ENCODE peak calls at places on chromosomes 12 and 14, in eight cellular contexts. M is stomach; N is mammary epithelial cell; S is CD8-positive, alpha-beta T cell; P is H1; Y is sigmoid colon; B is lower lobe of right lung; O is effector memory CD4-positive, alpha-beta T cell. A is an unnamed sample.
A peak's percentile ranks its signal among the peaks of the same experiment; 100 is the strongest.

GRCh38 chr14:105226198-105226597 is 22.1 kb upstream of the BTBD6 start:
- DNase-seq in S (no peak), Y (no peak), N (no peak), B (no peak), P (no peak), M (no peak), O (no peak), A (no peak)

GRCh38 chr12:44381341-44381740 is 494.8 kb downstream of the NELL2 start:
- DNase-seq in S (no peak), O (no peak), M (no peak), B (no peak), P (no peak), N (no peak), Y (no peak), A (no peak)

GRCh38 chr14:105884808-105885281 is 358.5 kb downstream of the TMEM121 start:
- DNase-seq in M (peak; percentile 5), Y (peak; percentile 32), O (no peak), B (peak; percentile 11), N (no peak), S (no peak), P (no peak), A (no peak)

GRCh38 chr14:80926706-80927384 is 14.7 kb downstream of the CEP128 start:
- DNase-seq in O (no peak), S (no peak), P (no peak), B (no peak), M (no peak), Y (no peak), N (no peak), A (no peak)

GRCh38 chr12:62297321-62297720 is 37.1 kb downstream of the USP15 start:
- DNase-seq in B (no peak), S (no peak), P (no peak), N (no peak), M (no peak), O (no peak), Y (no peak), A (no peak)

GRCh38 chr12:6089041-6089823 is 35.2 kb downstream of the VWF start:
- DNase-seq in S (no peak), B (no peak), Y (peak; percentile 29), O (no peak), P (no peak), M (no peak), N (peak; percentile 91), A (no peak)

GRCh38 chr14:67331368-67332125 is 28.1 kb downstream of the ATP6V1D start:
- DNase-seq in B (no peak), Y (no peak), P (no peak), O (no peak), S (no peak), N (peak; percentile 71), M (no peak), A (no peak)

GRCh38 chr14:61602733-61603077 is 92.6 kb upstream of the HIF1A start:
- DNase-seq in M (no peak), B (no peak), P (no peak), Y (no peak), S (no peak), O (no peak), N (no peak), A (no peak)

GRCh38 chr12:117926391-117926899 is 42.3 kb downstream of the KSR2 start:
- DNase-seq in Y (no peak), O (no peak), B (no peak), M (no peak), S (no peak), N (no peak), P (no peak), A (no peak)

GRCh38 chr14:66351310-66351709 is 134.9 kb upstream of the CCDC196 start:
- DNase-seq in S (no peak), P (no peak), O (no peak), B (no peak), M (no peak), N (no peak), Y (no peak), A (no peak)

DNA sequence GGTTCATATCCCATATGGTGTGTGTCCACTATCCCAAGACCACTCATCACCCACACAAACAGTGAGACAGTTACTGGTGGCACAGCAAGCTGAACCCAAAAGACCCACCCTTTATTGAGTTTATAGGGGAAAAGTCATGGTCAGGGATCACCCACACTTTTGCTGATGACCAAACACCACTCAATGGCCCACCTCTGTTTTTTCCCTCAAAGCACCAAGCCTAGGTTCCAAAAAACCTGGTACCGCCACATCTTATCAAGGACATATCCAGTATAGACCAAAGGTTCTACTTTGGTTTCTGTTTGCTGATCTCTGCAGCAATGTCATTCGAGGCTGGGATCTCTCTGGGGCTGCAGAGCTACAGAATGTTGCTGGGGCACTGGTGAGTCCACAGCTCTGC is 19.7 kb upstream of the OR6S1 start:
- DNase-seq in O (no peak), M (no peak), Y (no peak), P (no peak), S (no peak), N (no peak), B (no peak), A (no peak)
- H3K27me3 ChIP-seq in O (peaks cover 4% of the 10 kb centered on the region), M (peaks cover 5% of the 10 kb centered on the region), Y (peaks cover 5% of the 10 kb centered on the region), P (peaks cover 12% of the 10 kb centered on the region), S (peaks cover 3% of the 10 kb centered on the region), N (no peaks in the 10 kb centered on the region), B (peaks cover 43% of the 10 kb centered on the region), A (peaks cover 47% of the 10 kb centered on the region)

DNA sequence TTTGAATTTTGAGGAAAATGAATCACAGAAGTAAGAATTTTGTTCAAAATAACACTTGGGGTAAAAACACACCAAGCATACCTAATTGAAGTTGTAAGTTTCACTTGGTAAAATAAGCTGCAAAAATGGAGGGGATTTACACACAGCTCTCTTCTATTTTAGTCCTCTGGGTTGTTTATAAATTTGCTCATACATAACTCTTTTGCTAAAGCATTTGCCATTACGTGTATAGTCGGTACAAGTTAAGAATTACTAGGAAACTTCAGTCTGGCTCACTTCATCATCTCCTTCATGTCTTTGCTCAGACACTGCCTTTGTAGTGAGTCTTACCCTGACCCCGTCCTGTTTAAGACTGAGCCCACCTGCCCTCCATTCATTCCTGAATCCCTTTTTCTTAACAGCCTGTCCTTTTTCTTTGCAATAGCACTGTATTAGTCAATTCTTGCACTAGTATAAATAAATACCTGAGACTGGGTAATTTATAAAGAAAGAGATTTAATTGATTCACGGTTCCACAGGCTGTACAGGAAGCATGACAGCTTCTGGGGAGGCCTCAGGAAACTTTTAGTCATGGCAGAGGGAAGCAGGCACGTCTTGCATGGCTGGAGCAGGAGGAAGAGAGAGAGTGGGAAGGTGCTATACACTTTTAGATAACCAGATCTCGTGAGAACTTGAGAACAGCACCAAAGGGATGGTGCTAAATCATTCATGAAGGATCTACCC is 451.1 kb downstream of the PCNX1 start:
- DNase-seq in P (no peak), Y (no peak), O (no peak), B (no peak), S (no peak), M (no peak), N (no peak), A (no peak)
- H3K4me1 ChIP-seq in P (peaks cover 3% of the 10 kb centered on the region), Y (peaks cover 77% of the 10 kb centered on the region), O (no peaks in the 10 kb centered on the region), B (peaks cover 28% of the 10 kb centered on the region), S (no peaks in the 10 kb centered on the region), M (peaks cover 13% of the 10 kb centered on the region), N (peaks cover 30% of the 10 kb centered on the region), A (peaks cover 45% of the 10 kb centered on the region)

DNA sequence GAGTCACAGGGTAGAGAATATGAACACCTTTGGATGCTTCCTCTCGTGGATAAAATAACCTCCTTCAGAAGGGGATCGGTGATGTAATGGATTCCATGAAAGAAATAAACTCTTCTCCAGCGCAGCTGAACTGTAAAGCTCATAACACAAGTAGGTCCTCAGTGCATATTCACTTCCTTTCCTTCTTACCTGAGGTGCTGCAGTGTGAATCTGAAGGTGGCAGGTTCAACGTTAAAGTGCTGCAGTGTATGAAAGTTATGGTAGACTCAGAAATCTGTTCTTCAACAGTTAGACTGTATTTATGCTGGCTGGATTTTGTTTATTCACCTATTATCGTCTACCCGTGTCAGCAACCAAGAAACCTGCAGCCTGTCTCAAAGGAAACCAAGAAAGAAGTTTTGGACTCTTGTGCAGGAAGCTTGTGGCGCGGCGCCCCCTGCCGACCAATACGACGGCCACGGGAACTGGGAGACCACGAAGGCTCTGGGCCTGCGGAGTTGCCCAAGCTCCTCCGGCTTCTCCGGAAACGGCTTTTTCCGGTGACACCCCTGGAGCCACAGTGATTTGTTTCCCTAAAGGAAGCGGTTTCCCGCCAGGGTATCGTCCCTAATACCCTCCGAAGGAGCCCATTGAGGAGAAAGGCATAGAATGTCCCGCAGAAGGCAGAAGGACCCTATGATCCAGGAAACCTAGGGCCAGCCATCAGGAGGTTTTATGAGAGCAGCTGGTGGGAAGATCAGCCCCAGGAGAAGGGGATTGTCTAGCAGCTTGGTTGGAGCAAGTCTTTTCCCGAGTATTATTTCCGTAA is 17.6 kb upstream of the RNASE3 start:
- DNase-seq in O (peak; percentile 37), M (peak; percentile 85), S (peak; percentile 67), Y (peak; percentile 84), P (peak; percentile 92), N (peak; percentile 31), B (peak; percentile 93), A (peak; percentile 84)
- H3K4me3 ChIP-seq in O (no peak overlapping the region), M (no peak overlapping the region), S (no peak overlapping the region), Y (no peak overlapping the region), P (peak overlapping the region; percentile 27), N (no peak overlapping the region), B (peak overlapping the region; percentile 34), A (no peak overlapping the region)

DNA sequence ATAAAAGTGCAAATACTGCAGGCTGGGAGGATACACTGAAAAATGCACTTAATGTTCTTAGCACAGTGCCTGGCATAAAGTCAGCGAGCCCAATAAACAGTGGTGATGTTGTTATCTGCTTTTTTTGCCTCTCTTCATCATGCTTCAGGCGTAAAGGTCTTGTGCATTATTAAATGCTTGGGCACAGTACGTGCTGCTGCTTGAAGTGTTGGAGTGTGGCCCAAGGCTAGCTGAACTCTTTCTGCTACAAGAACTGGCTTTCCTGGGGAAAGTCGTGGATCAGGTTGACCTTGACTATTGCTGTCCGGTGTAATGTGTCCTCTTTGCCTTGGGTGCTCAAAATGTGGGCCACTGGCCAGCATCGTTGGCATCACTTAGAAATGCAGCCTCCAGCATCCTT is 43.0 kb downstream of the SMOC1 start:
- DNase-seq in S (no peak), P (no peak), B (no peak), O (no peak), Y (no peak), M (no peak), N (no peak), A (peak; percentile 63)
- H3K27me3 ChIP-seq in S (no peaks in the 10 kb centered on the region), P (peaks cover 3% of the 10 kb centered on the region), B (peaks cover 3% of the 10 kb centered on the region), O (peaks cover 3% of the 10 kb centered on the region), Y (no peaks in the 10 kb centered on the region), M (no peaks in the 10 kb centered on the region), N (no peaks in the 10 kb centered on the region), A (no peaks in the 10 kb centered on the region)

GRCh38 chr14:60210703-60211102 is 38.3 kb upstream of the PPM1A start:
- DNase-seq in O (no peak), B (no peak), M (no peak), S (no peak), Y (no peak), P (no peak), N (no peak), A (no peak)
- H3K4me1 ChIP-seq in O (no peaks in the 10 kb centered on the region), B (no peaks in the 10 kb centered on the region), M (no peaks in the 10 kb centered on the region), S (no peaks in the 10 kb centered on the region), Y (peaks cover 24% of the 10 kb centered on the region), P (peaks cover 3% of the 10 kb centered on the region), N (no peaks in the 10 kb centered on the region), A (no peaks in the 10 kb centered on the region)

GRCh38 chr12:9113987-9114309 is 1.8 kb downstream of the A2M start:
- DNase-seq in S (no peak), P (no peak), Y (no peak), O (no peak), M (no peak), B (no peak), N (no peak), A (no peak)
- H3K4me3 ChIP-seq in S (no peak overlapping the region), P (no peak overlapping the region), Y (peak overlapping the region; percentile 49), O (no peak overlapping the region), M (peak overlapping the region; percentile 46), B (peak overlapping the region; percentile 49), N (no peak overlapping the region), A (no peak overlapping the region)